ENCODE peak calls at places on chromosomes 13 and 19, in five cellular contexts. One of them, this sample, is unnamed.

GRCh38 chr19:53192771-53193533 is at the start of gene ZNF665:
- DNase-seq in NCI-H1436: peak; percentile 67
- DNase-seq in GM04503: no peak
- DNase-seq in hepatic stellate cell: peak; percentile 90
- DNase-seq in endodermal cell: peak; percentile 95
- DNase-seq in this sample: peak; percentile 88

GRCh38 chr19:4803736-4804695 is 12.5 kb downstream of the FEM1A start:
- DNase-seq in endodermal cell: peak; percentile 96
- DNase-seq in hepatic stellate cell: peak; percentile 52
- DNase-seq in GM04503: no peak
- DNase-seq in NCI-H1436: peak; percentile 70
- DNase-seq in this sample: no peak

GRCh38 chr13:39967199-39967959 is 311.9 kb downstream of the COG6 start:
- DNase-seq in endodermal cell: no peak
- DNase-seq in hepatic stellate cell: no peak
- DNase-seq in GM04503: no peak
- DNase-seq in NCI-H1436: no peak
- DNase-seq in this sample: no peak

GRCh38 chr19:32407004-32407992 is 1.7 kb downstream of the DPY19L3 start:
- DNase-seq in hepatic stellate cell: no peak
- DNase-seq in endodermal cell: peak; percentile 53
- DNase-seq in GM04503: no peak
- DNase-seq in NCI-H1436: no peak
- DNase-seq in this sample: no peak

GRCh38 chr19:15110418-15110815 is 3.2 kb downstream of the SYDE1 start:
- DNase-seq in endodermal cell: no peak
- DNase-seq in NCI-H1436: no peak
- DNase-seq in hepatic stellate cell: no peak
- DNase-seq in GM04503: no peak
- DNase-seq in this sample: no peak

GRCh38 chr13:43946281-43946680 is 66.6 kb downstream of the LACC1 start:
- DNase-seq in NCI-H1436: no peak
- DNase-seq in GM04503: no peak
- DNase-seq in endodermal cell: no peak
- DNase-seq in hepatic stellate cell: no peak
- DNase-seq in this sample: no peak

GRCh38 chr19:51784922-51785690 is 9.9 kb upstream of the FPR3 start:
- DNase-seq in NCI-H1436: no peak
- DNase-seq in endodermal cell: no peak
- DNase-seq in hepatic stellate cell: peak; percentile 34
- DNase-seq in GM04503: peak; percentile 64
- DNase-seq in this sample: peak; percentile 75

GRCh38 chr19:55437410-55437809 is 5.7 kb downstream of the SHISA7 start:
- DNase-seq in NCI-H1436: no peak
- DNase-seq in hepatic stellate cell: peak; percentile 79
- DNase-seq in endodermal cell: peak; percentile 96
- DNase-seq in GM04503: no peak
- DNase-seq in this sample: no peak

GRCh38 chr13:41148421-41149283 is 16.1 kb upstream of the KBTBD6 start:
- DNase-seq in hepatic stellate cell: no peak
- DNase-seq in GM04503: no peak
- DNase-seq in NCI-H1436: no peak
- DNase-seq in endodermal cell: peak; percentile 66
- DNase-seq in this sample: no peak

GRCh38 chr19:10612515-10613119 is 12.7 kb upstream of the SLC44A2 start:
- DNase-seq in hepatic stellate cell: no peak
- DNase-seq in NCI-H1436: no peak
- DNase-seq in GM04503: no peak
- DNase-seq in endodermal cell: no peak
- DNase-seq in this sample: peak; percentile 63

GRCh38 chr19:2214253-2214652 is 21.9 kb downstream of the PLEKHJ1 start:
- DNase-seq in hepatic stellate cell: no peak
- DNase-seq in NCI-H1436: no peak
- DNase-seq in endodermal cell: no peak
- DNase-seq in GM04503: no peak
- DNase-seq in this sample: no peak

GRCh38 chr19:14715841-14716240 is 26.0 kb downstream of the ZNF333 start:
- DNase-seq in GM04503: no peak
- DNase-seq in NCI-H1436: no peak
- DNase-seq in endodermal cell: peak; percentile 16
- DNase-seq in hepatic stellate cell: no peak
- DNase-seq in this sample: no peak

GRCh38 chr13:30463820-30464495 is 1.8 kb downstream of the HMGB1 start:
- DNase-seq in NCI-H1436: no peak
- DNase-seq in GM04503: peak; percentile 29
- DNase-seq in endodermal cell: peak; percentile 65
- DNase-seq in hepatic stellate cell: peak; percentile 40
- DNase-seq in this sample: peak; percentile 75

GRCh38 chr19:10173527-10173926 is 21.2 kb downstream of the DNMT1 start:
- DNase-seq in hepatic stellate cell: no peak
- DNase-seq in NCI-H1436: no peak
- DNase-seq in endodermal cell: no peak
- DNase-seq in GM04503: no peak
- DNase-seq in this sample: no peak

GRCh38 chr19:17197666-17198065 is 17.5 kb upstream of the USE1 start:
- DNase-seq in NCI-H1436: no peak
- DNase-seq in hepatic stellate cell: no peak
- DNase-seq in GM04503: no peak
- DNase-seq in endodermal cell: no peak
- DNase-seq in this sample: no peak

GRCh38 chr19:46386996-46387712 is 26.2 kb downstream of the CCDC8 start:
- DNase-seq in hepatic stellate cell: no peak
- DNase-seq in GM04503: no peak
- DNase-seq in endodermal cell: no peak
- DNase-seq in NCI-H1436: no peak
- DNase-seq in this sample: no peak

GRCh38 chr13:91360246-91360751 is 12.8 kb downstream of the MIR17HG start:
- DNase-seq in endodermal cell: no peak
- DNase-seq in GM04503: no peak
- DNase-seq in NCI-H1436: no peak
- DNase-seq in hepatic stellate cell: no peak
- DNase-seq in this sample: no peak

GRCh38 chr19:40610396-40611064 is 9.4 kb downstream of the LTBP4 start:
- DNase-seq in endodermal cell: no peak
- DNase-seq in hepatic stellate cell: no peak
- DNase-seq in NCI-H1436: peak; percentile 36
- DNase-seq in GM04503: no peak
- DNase-seq in this sample: peak; percentile 59

GRCh38 chr13:29934531-29935308 is 84.3 kb upstream of the UBL3 start:
- DNase-seq in NCI-H1436: no peak
- DNase-seq in endodermal cell: no peak
- DNase-seq in GM04503: no peak
- DNase-seq in hepatic stellate cell: no peak
- DNase-seq in this sample: no peak

This sample was measured in pons.